ENCODE peak calls at places on chromosomes 2 and 18, in six cellular contexts. One of them, this sample, is unnamed.

GRCh38 chr2:126790987-126791780 is 107.5 kb upstream of the TEX51 start:
- DNase-seq in kidney: no peak
- DNase-seq in IMR-90: no peak
- DNase-seq in foreskin fibroblast: no peak
- DNase-seq in coronary artery: peak; percentile 29
- DNase-seq in right atrium auricular region: no peak
- DNase-seq in this sample: no peak

GRCh38 chr2:165820296-165820695 is 26.2 kb upstream of the GALNT3 start:
- DNase-seq in kidney: no peak
- DNase-seq in IMR-90: no peak
- DNase-seq in foreskin fibroblast: no peak
- DNase-seq in coronary artery: no peak
- DNase-seq in right atrium auricular region: no peak
- DNase-seq in this sample: no peak

GRCh38 chr2:191885650-191886049 is 38.8 kb upstream of the CAVIN2 start:
- DNase-seq in kidney: no peak
- DNase-seq in IMR-90: no peak
- DNase-seq in foreskin fibroblast: no peak
- DNase-seq in coronary artery: no peak
- DNase-seq in right atrium auricular region: no peak
- DNase-seq in this sample: no peak

GRCh38 chr2:120960994-120961393 is 225.3 kb downstream of the GLI2 start:
- DNase-seq in kidney: no peak
- DNase-seq in IMR-90: no peak
- DNase-seq in foreskin fibroblast: no peak
- DNase-seq in coronary artery: no peak
- DNase-seq in right atrium auricular region: no peak
- DNase-seq in this sample: no peak

GRCh38 chr2:230319211-230319862 is 7.7 kb upstream of the SP140L start:
- DNase-seq in kidney: no peak
- DNase-seq in IMR-90: no peak
- DNase-seq in foreskin fibroblast: no peak
- DNase-seq in coronary artery: no peak
- DNase-seq in right atrium auricular region: no peak
- DNase-seq in this sample: no peak

GRCh38 chr18:11502368-11502767 is 107.0 kb upstream of the SLC35G4 start:
- DNase-seq in kidney: no peak
- DNase-seq in IMR-90: peak; percentile 83
- DNase-seq in foreskin fibroblast: no peak
- DNase-seq in coronary artery: no peak
- DNase-seq in right atrium auricular region: no peak
- DNase-seq in this sample: no peak

GRCh38 chr18:21179590-21180220 is 62.3 kb upstream of the GREB1L start:
- DNase-seq in kidney: no peak
- DNase-seq in IMR-90: peak; percentile 73
- DNase-seq in foreskin fibroblast: peak; percentile 47
- DNase-seq in coronary artery: no peak
- DNase-seq in right atrium auricular region: no peak
- DNase-seq in this sample: peak; percentile 84

GRCh38 chr18:44601447-44601846 is 79.2 kb upstream of the SETBP1 start:
- DNase-seq in kidney: no peak
- DNase-seq in IMR-90: peak; percentile 41
- DNase-seq in foreskin fibroblast: peak; percentile 91
- DNase-seq in coronary artery: no peak
- DNase-seq in right atrium auricular region: no peak
- DNase-seq in this sample: peak; percentile 38

GRCh38 chr2:159710601-159711180 is 1.6 kb upstream of the MARCHF7 start:
- DNase-seq in kidney: no peak
- DNase-seq in IMR-90: peak; percentile 73
- DNase-seq in foreskin fibroblast: no peak
- DNase-seq in coronary artery: no peak
- DNase-seq in right atrium auricular region: no peak
- DNase-seq in this sample: peak; percentile 55

GRCh38 chr2:195535911-195536522 is 121.0 kb upstream of the SLC39A10 start:
- DNase-seq in kidney: no peak
- DNase-seq in IMR-90: no peak
- DNase-seq in foreskin fibroblast: no peak
- DNase-seq in coronary artery: no peak
- DNase-seq in right atrium auricular region: no peak
- DNase-seq in this sample: no peak

GRCh38 chr2:214593723-214594122 is 182.9 kb downstream of the VWC2L start:
- DNase-seq in kidney: no peak
- DNase-seq in IMR-90: peak; percentile 93
- DNase-seq in foreskin fibroblast: no peak
- DNase-seq in coronary artery: no peak
- DNase-seq in right atrium auricular region: no peak
- DNase-seq in this sample: peak; percentile 7

GRCh38 chr2:231386446-231386845 is 9.1 kb upstream of the B3GNT7 start:
- DNase-seq in kidney: no peak
- DNase-seq in IMR-90: peak; percentile 86
- DNase-seq in foreskin fibroblast: peak; percentile 74
- DNase-seq in coronary artery: no peak
- DNase-seq in right atrium auricular region: no peak
- DNase-seq in this sample: peak; percentile 40

GRCh38 chr18:75211721-75212625 is 1.4 kb downstream of the TSHZ1 start:
- DNase-seq in kidney: peak; percentile 83
- DNase-seq in IMR-90: peak; percentile 19
- DNase-seq in foreskin fibroblast: no peak
- DNase-seq in coronary artery: no peak
- DNase-seq in right atrium auricular region: no peak
- DNase-seq in this sample: peak; percentile 33

GRCh38 chr2:157497603-157498314 is 53.9 kb upstream of the CYTIP start:
- DNase-seq in kidney: no peak
- DNase-seq in IMR-90: peak; percentile 49
- DNase-seq in foreskin fibroblast: no peak
- DNase-seq in coronary artery: no peak
- DNase-seq in right atrium auricular region: no peak
- DNase-seq in this sample: peak; percentile 38

GRCh38 chr2:41926614-41927580 is 120.9 kb upstream of the PKDCC start:
- DNase-seq in kidney: peak; percentile 90
- DNase-seq in IMR-90: no peak
- DNase-seq in foreskin fibroblast: peak; percentile 65
- DNase-seq in coronary artery: peak; percentile 71
- DNase-seq in right atrium auricular region: no peak
- DNase-seq in this sample: no peak

GRCh38 chr2:127128508-127128907 is 21.6 kb upstream of the BIN1 start:
- DNase-seq in kidney: peak; percentile 89
- DNase-seq in IMR-90: no peak
- DNase-seq in foreskin fibroblast: no peak
- DNase-seq in coronary artery: no peak
- DNase-seq in right atrium auricular region: peak; percentile 57
- DNase-seq in this sample: no peak

GRCh38 chr2:217070611-217071010 is 210.7 kb upstream of the TNP1 start:
- DNase-seq in kidney: no peak
- DNase-seq in IMR-90: no peak
- DNase-seq in foreskin fibroblast: no peak
- DNase-seq in coronary artery: no peak
- DNase-seq in right atrium auricular region: no peak
- DNase-seq in this sample: no peak

GRCh38 chr2:241560181-241560882 is 1.8 kb downstream of the BOK start:
- DNase-seq in kidney: peak; percentile 78
- DNase-seq in IMR-90: no peak
- DNase-seq in foreskin fibroblast: no peak
- DNase-seq in coronary artery: no peak
- DNase-seq in right atrium auricular region: no peak
- DNase-seq in this sample: no peak

GRCh38 chr2:14991723-14992122 is 359.2 kb downstream of the LRATD1 start:
- DNase-seq in kidney: no peak
- DNase-seq in IMR-90: no peak
- DNase-seq in foreskin fibroblast: no peak
- DNase-seq in coronary artery: no peak
- DNase-seq in right atrium auricular region: no peak
- DNase-seq in this sample: no peak

GRCh38 chr2:239289545-239289944 is 111.3 kb downstream of the HDAC4 start:
- DNase-seq in kidney: no peak
- DNase-seq in IMR-90: no peak
- DNase-seq in foreskin fibroblast: no peak
- DNase-seq in coronary artery: no peak
- DNase-seq in right atrium auricular region: no peak
- DNase-seq in this sample: no peak

GRCh38 chr2:45256173-45256866 is 247.1 kb upstream of the SIX2 start:
- DNase-seq in kidney: no peak
- DNase-seq in IMR-90: no peak
- DNase-seq in foreskin fibroblast: no peak
- DNase-seq in coronary artery: peak; percentile 82
- DNase-seq in right atrium auricular region: no peak
- DNase-seq in this sample: peak; percentile 56

GRCh38 chr18:46429130-46429529 is 227.9 kb downstream of the LOXHD1 start:
- DNase-seq in kidney: no peak
- DNase-seq in IMR-90: no peak
- DNase-seq in foreskin fibroblast: no peak
- DNase-seq in coronary artery: no peak
- DNase-seq in right atrium auricular region: no peak
- DNase-seq in this sample: no peak

GRCh38 chr2:226411727-226412360 is 387.8 kb downstream of the IRS1 start:
- DNase-seq in kidney: no peak
- DNase-seq in IMR-90: peak; percentile 70
- DNase-seq in foreskin fibroblast: peak; percentile 39
- DNase-seq in coronary artery: no peak
- DNase-seq in right atrium auricular region: no peak
- DNase-seq in this sample: no peak

GRCh38 chr2:147886136-147886535 is 41.3 kb downstream of the ACVR2A start:
- DNase-seq in kidney: no peak
- DNase-seq in IMR-90: no peak
- DNase-seq in foreskin fibroblast: no peak
- DNase-seq in coronary artery: no peak
- DNase-seq in right atrium auricular region: no peak
- DNase-seq in this sample: no peak

GRCh38 chr2:147884796-147885195 is 40.0 kb downstream of the ACVR2A start:
- DNase-seq in kidney: no peak
- DNase-seq in IMR-90: peak; percentile 16
- DNase-seq in foreskin fibroblast: no peak
- DNase-seq in coronary artery: no peak
- DNase-seq in right atrium auricular region: no peak
- DNase-seq in this sample: no peak

GRCh38 chr2:147888665-147889064 is 43.8 kb downstream of the ACVR2A start:
- DNase-seq in kidney: no peak
- DNase-seq in IMR-90: no peak
- DNase-seq in foreskin fibroblast: no peak
- DNase-seq in coronary artery: no peak
- DNase-seq in right atrium auricular region: no peak
- DNase-seq in this sample: peak; percentile 15
- H3K4me3 ChIP-seq in kidney: no peak overlapping the region
- H3K4me3 ChIP-seq in IMR-90: no peak overlapping the region
- H3K4me3 ChIP-seq in foreskin fibroblast: no peak overlapping the region
- H3K4me3 ChIP-seq in coronary artery: no peak overlapping the region
- H3K4me3 ChIP-seq in right atrium auricular region: no peak overlapping the region
- H3K4me3 ChIP-seq in this sample: no peak overlapping the region

DNA sequence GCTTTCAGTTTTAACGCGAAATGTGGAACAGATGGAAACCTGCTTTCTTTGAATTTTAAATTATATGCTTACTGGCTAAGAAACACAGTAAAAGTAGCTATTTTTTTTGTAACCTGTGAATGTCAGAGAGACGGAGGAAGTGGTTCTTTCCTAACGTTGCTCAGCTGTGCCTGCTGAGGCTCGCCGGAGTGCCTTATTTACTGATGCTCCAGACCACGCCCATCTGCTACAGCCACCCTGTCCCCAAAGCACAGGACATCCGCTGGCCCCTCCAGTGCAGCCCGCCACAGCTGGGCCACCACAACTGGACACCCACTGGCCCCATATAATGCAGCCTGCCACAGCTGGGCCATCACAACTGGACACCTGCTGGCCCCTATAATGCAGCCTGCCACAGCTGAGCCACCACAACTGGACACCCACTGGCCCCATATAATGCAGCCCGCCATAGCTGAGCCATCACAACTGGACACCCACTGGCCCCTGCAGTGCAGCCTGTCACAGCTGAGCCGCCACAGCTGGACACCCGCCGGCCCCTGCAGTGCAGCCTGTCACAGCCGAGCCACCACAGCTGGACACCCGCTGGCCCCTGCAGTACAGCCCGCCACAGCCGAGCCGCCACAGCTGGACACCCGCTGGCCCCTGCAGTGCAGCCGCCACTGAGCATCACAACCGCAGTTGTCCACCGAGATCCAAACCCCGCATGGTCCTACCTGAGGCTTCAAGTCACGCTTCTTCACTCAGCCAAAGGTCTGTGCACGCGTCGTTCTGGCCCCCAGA is 134.4 kb downstream of the PXDN start:
- DNase-seq in kidney: peak; percentile 67
- DNase-seq in IMR-90: no peak
- DNase-seq in foreskin fibroblast: no peak
- DNase-seq in coronary artery: no peak
- DNase-seq in right atrium auricular region: no peak
- DNase-seq in this sample: no peak
- H3K4me3 ChIP-seq in kidney: no peak overlapping the region
- H3K4me3 ChIP-seq in IMR-90: no peak overlapping the region
- H3K4me3 ChIP-seq in foreskin fibroblast: no peak overlapping the region
- H3K4me3 ChIP-seq in coronary artery: no peak overlapping the region
- H3K4me3 ChIP-seq in right atrium auricular region: no peak overlapping the region
- H3K4me3 ChIP-seq in this sample: no peak overlapping the region

DNA sequence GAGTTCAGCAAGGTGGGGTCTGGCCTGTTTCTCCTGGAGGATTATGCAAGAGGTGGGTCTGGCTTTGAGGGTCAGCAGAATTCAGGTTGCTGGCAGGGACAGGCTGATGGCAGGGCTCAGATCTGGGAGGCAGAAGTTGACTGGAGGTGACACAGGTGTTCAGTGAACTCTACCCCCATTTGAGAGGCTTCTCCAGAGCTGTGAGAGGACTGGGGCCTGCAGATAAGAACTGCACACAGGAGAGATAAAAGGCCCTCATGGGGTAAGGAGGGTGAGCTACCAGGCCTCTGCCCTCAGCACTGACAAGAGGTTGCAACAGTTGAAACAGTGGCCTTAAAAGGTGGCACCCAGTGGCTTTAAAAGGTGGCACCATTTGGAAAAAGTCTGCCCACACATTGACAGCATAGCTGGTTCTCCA is 13.1 kb downstream of the MOCOS start:
- DNase-seq in kidney: no peak
- DNase-seq in IMR-90: no peak
- DNase-seq in foreskin fibroblast: no peak
- DNase-seq in coronary artery: no peak
- DNase-seq in right atrium auricular region: no peak
- DNase-seq in this sample: no peak
- H3K4me3 ChIP-seq in kidney: no peak overlapping the region
- H3K4me3 ChIP-seq in IMR-90: no peak overlapping the region
- H3K4me3 ChIP-seq in foreskin fibroblast: no peak overlapping the region
- H3K4me3 ChIP-seq in coronary artery: no peak overlapping the region
- H3K4me3 ChIP-seq in right atrium auricular region: no peak overlapping the region
- H3K4me3 ChIP-seq in this sample: no peak overlapping the region

DNA sequence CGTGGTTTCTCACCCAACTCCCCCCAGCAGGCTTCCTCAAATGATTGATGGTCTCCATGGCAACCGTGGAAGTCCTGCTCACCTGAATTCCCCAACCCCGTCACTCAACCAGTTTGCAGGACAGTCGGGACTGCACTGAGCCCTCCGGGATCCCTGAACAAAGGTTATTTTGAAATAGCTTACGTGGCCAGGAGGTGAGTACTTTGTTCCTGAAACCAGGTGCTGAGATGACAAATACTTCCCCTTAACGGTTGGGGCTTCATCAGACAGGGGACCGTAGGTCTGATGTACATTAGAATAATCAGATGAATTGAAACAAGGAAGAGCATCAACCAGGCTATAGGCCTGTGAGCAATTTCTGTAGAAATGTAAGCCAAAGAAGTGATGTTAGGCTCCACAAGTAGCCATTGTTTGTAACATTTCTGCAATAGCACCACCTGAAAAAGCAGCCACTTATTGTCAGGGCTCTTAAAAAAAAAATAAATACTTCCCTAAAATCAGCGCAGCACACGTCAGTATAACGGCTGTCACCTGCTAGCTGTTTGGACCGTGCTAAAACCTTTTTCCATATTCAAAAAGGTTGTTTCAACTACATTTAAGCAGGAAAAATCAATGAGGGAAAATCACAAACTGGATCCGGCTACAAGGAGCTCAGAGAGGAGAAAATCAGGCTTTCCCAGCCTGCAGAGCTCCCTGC is 206.4 kb upstream of the ID2 start:
- DNase-seq in kidney: no peak
- DNase-seq in IMR-90: no peak
- DNase-seq in foreskin fibroblast: no peak
- DNase-seq in coronary artery: no peak
- DNase-seq in right atrium auricular region: no peak
- DNase-seq in this sample: no peak
- H3K4me3 ChIP-seq in kidney: no peak overlapping the region
- H3K4me3 ChIP-seq in IMR-90: no peak overlapping the region
- H3K4me3 ChIP-seq in foreskin fibroblast: no peak overlapping the region
- H3K4me3 ChIP-seq in coronary artery: no peak overlapping the region
- H3K4me3 ChIP-seq in right atrium auricular region: no peak overlapping the region
- H3K4me3 ChIP-seq in this sample: no peak overlapping the region